ENCODE peak calls at places on chromosomes 6 and 20, in eight cellular contexts. O, C, T, J, L, A, E and Y are unnamed samples.
A peak's percentile ranks its signal among the peaks of the same experiment; 100 is the strongest.

GRCh38 chr20:6026051-6026450 is 27.8 kb downstream of the LRRN4 start:
- DNase-seq in O (no peak), C (no peak), T (peak; percentile 66), J (no peak), L (no peak), A (no peak), E (no peak), Y (no peak)

GRCh38 chr20:20070871-20071726 is 18.8 kb downstream of the CFAP61 start:
- DNase-seq in O (no peak), C (no peak), T (no peak), J (no peak), L (no peak), A (no peak), E (no peak), Y (no peak)

GRCh38 chr6:41406821-41407787 is 71.7 kb downstream of the NCR2 start:
- DNase-seq in O (peak; percentile 47), C (no peak), T (no peak), J (no peak), L (no peak), A (no peak), E (no peak), Y (no peak)

GRCh38 chr6:125918230-125918629 is 38.3 kb upstream of the HINT3 start:
- DNase-seq in O (no peak), C (no peak), T (no peak), J (no peak), L (no peak), A (no peak), E (no peak), Y (no peak)

GRCh38 chr20:62263396-62263795 is 25.1 kb downstream of the OSBPL2 start:
- DNase-seq in O (no peak), C (no peak), T (no peak), J (no peak), L (no peak), A (no peak), E (no peak), Y (no peak)

GRCh38 chr20:48603116-48603818 is 224.5 kb downstream of the PREX1 start:
- DNase-seq in O (no peak), C (no peak), T (no peak), J (no peak), L (no peak), A (no peak), E (no peak), Y (no peak)

GRCh38 chr6:17930321-17930993 is 57.0 kb downstream of the KIF13A start:
- DNase-seq in O (no peak), C (no peak), T (peak; percentile 40), J (no peak), L (no peak), A (no peak), E (no peak), Y (no peak)

GRCh38 chr6:5422321-5422915 is 161.1 kb downstream of the FARS2 start:
- DNase-seq in O (peak; percentile 27), C (no peak), T (peak; percentile 62), J (no peak), L (peak; percentile 19), A (peak; percentile 65), E (no peak), Y (no peak)

GRCh38 chr6:108800510-108800909 is 47.7 kb upstream of the ARMC2 start:
- DNase-seq in O (no peak), C (no peak), T (peak; percentile 15), J (peak; percentile 46), L (no peak), A (no peak), E (no peak), Y (no peak)

GRCh38 chr6:136226027-136226673 is 24.0 kb downstream of the MTFR2 start:
- DNase-seq in O (peak; percentile 41), C (peak; percentile 40), T (peak; percentile 67), J (peak; percentile 15), L (peak; percentile 64), A (peak; percentile 78), E (peak; percentile 10), Y (peak; percentile 16)

GRCh38 chr6:139533573-139534471 is 159.4 kb upstream of the CITED2 start:
- DNase-seq in O (peak; percentile 20), C (no peak), T (peak; percentile 83), J (no peak), L (no peak), A (no peak), E (no peak), Y (no peak)

GRCh38 chr6:105179244-105180065 is at the start of gene POPDC3:
- DNase-seq in O (no peak), C (no peak), T (peak; percentile 53), J (peak; percentile 11), L (peak; percentile 30), A (no peak), E (no peak), Y (no peak)

GRCh38 chr20:59933296-59933848 is at the start of gene SYCP2:
- DNase-seq in O (peak; percentile 56), C (peak; percentile 36), T (no peak), J (no peak), L (peak; percentile 92), A (no peak), E (peak; percentile 43), Y (no peak)

GRCh38 chr6:166825553-166826145 is 130.7 kb downstream of the RNASET2 start:
- DNase-seq in O (no peak), C (no peak), T (peak; percentile 41), J (no peak), L (peak; percentile 34), A (no peak), E (no peak), Y (no peak)

GRCh38 chr6:121584591-121585369 is 149.3 kb downstream of the GJA1 start:
- DNase-seq in O (no peak), C (no peak), T (peak; percentile 74), J (no peak), L (no peak), A (no peak), E (no peak), Y (no peak)

GRCh38 chr20:62517901-62518610 is 42.3 kb upstream of the GATA5 start:
- DNase-seq in O (no peak), C (no peak), T (no peak), J (no peak), L (no peak), A (no peak), E (no peak), Y (no peak)

GRCh38 chr6:394641-395289 is 3.2 kb downstream of the IRF4 start:
- DNase-seq in O (no peak), C (no peak), T (no peak), J (no peak), L (no peak), A (no peak), E (no peak), Y (no peak)

GRCh38 chr20:34535301-34535840 is 19.1 kb downstream of the DYNLRB1 start:
- DNase-seq in O (no peak), C (no peak), T (no peak), J (peak; percentile 36), L (no peak), A (no peak), E (no peak), Y (no peak)

GRCh38 chr6:158718431-158719126 is 68.7 kb downstream of the SYTL3 start:
- DNase-seq in O (peak; percentile 39), C (no peak), T (no peak), J (no peak), L (no peak), A (peak; percentile 75), E (no peak), Y (no peak)

GRCh38 chr6:91130126-91130525 is 543.3 kb upstream of the MAP3K7 start:
- DNase-seq in O (no peak), C (no peak), T (no peak), J (no peak), L (no peak), A (no peak), E (no peak), Y (no peak)

GRCh38 chr20:5510446-5510845 is 193.7 kb upstream of the PROKR2 start:
- DNase-seq in O (no peak), C (no peak), T (no peak), J (no peak), L (no peak), A (no peak), E (no peak), Y (no peak)